ENCODE peak calls at places on chromosomes 16 and 17, in seven cellular contexts. K, R, W, X, C, L and D are unnamed samples.

GRCh38 chr17:17919169-17920107 is 52.8 kb downstream of the TOM1L2 start:
- DNase-seq in R (peak), X (peak), K (peak), W (peak), C (peak), L (peak), D (peak)

GRCh38 chr17:82807562-82807961 is 32.3 kb downstream of the ZNF750 start:
- DNase-seq in W (no peak), X (no peak), C (no peak), K (no peak), L (no peak), R (no peak), D (no peak)

GRCh38 chr16:49495596-49496355 is 122.2 kb downstream of the C16orf78 start:
- DNase-seq in X (no peak), L (no peak), C (no peak), K (no peak), W (no peak), R (no peak), D (peak)

GRCh38 chr17:74212262-74212912 is 984 bp upstream of the TTYH2 start:
- DNase-seq in C (no peak), L (no peak), X (peak), W (peak), K (no peak), R (no peak), D (no peak)

GRCh38 chr17:45341389-45342158 is 24.8 kb upstream of the MAP3K14 start:
- DNase-seq in W (no peak), X (peak), K (peak), L (peak), R (no peak), C (no peak), D (no peak)

GRCh38 chr16:84718-85452 is 6.9 kb downstream of the MPG start:
- DNase-seq in R (peak), W (no peak), L (peak), X (peak), C (no peak), K (peak), D (peak)

GRCh38 chr17:83079340-83079747 is at the start of gene METRNL:
- DNase-seq in X (peak), W (peak), K (peak), R (peak), C (no peak), L (peak), D (peak)

GRCh38 chr17:27778193-27778592 is 22.1 kb downstream of the NOS2 start:
- DNase-seq in K (peak), X (peak), C (no peak), L (peak), W (no peak), R (no peak), D (no peak)

GRCh38 chr17:56948491-56948890 is 12.4 kb downstream of the COIL start:
- DNase-seq in K (no peak), W (no peak), X (no peak), R (no peak), L (no peak), C (no peak), D (no peak)

GRCh38 chr17:71022758-71023157 is 853.4 kb downstream of the KCNJ2 start:
- DNase-seq in K (no peak), X (no peak), W (no peak), C (no peak), L (no peak), R (no peak), D (no peak)

GRCh38 chr17:2468270-2468669 is 43.4 kb downstream of the METTL16 start:
- DNase-seq in C (no peak), K (peak), W (no peak), L (peak), R (no peak), X (peak), D (no peak)

GRCh38 chr16:49698931-49699715 is 156.8 kb downstream of the ZNF423 start:
- DNase-seq in C (no peak), K (no peak), R (no peak), W (no peak), L (peak), X (peak), D (no peak)

GRCh38 chr17:75417054-75417453 is 11.6 kb upstream of the GRB2 start:
- DNase-seq in K (no peak), W (no peak), R (no peak), C (no peak), L (peak), X (no peak), D (no peak)